ENCODE peak calls at places on chromosomes 5 and 9, in four cellular contexts. M is neural progenitor cell, O is mammary epithelial cell, G is cardiac muscle cell. H is an unnamed sample.

GRCh38 chr5:34555699-34556513 is 100.2 kb upstream of the RAI14 start:
- DNase-seq in M (no peak), O (no peak), G (no peak), H (no peak)

GRCh38 chr9:118281787-118282186 is 577.6 kb downstream of the TLR4 start:
- DNase-seq in M (peak), O (no peak), G (no peak), H (no peak)

GRCh38 chr5:5418006-5418405 is 4.5 kb upstream of the ICE1 start:
- DNase-seq in M (no peak), O (no peak), G (no peak), H (no peak)

GRCh38 chr9:121725008-121725795 is 73.8 kb downstream of the DAB2IP start:
- DNase-seq in M (no peak), O (peak), G (peak), H (peak)

GRCh38 chr9:136756134-136756438 is 2.0 kb downstream of the LCN8 start:
- DNase-seq in M (no peak), O (no peak), G (no peak), H (no peak)

GRCh38 chr9:81118416-81118815 is 570.9 kb downstream of the TLE1 start:
- DNase-seq in M (no peak), O (no peak), G (no peak), H (no peak)

GRCh38 chr5:138955013-138955660 is 80.0 kb upstream of the LRRTM2 start:
- DNase-seq in M (no peak), O (no peak), G (no peak), H (no peak)

GRCh38 chr5:5331838-5332237 is 90.6 kb upstream of the ICE1 start:
- DNase-seq in M (no peak), O (no peak), G (no peak), H (no peak)

GRCh38 chr9:26811106-26811505 is 81.5 kb downstream of the CAAP1 start:
- DNase-seq in M (no peak), O (no peak), G (no peak), H (no peak)

GRCh38 chr5:80204808-80205614 is 50.8 kb downstream of the SERINC5 start:
- DNase-seq in M (peak), O (no peak), G (peak), H (peak)
- H3K27ac ChIP-seq in M (peak), O (no peak), G (peak), H (peak)

GRCh38 chr5:137856201-137856600 is 11.5 kb upstream of the MYOT start:
- DNase-seq in M (no peak), O (no peak), G (no peak), H (no peak)

GRCh38 chr5:137862251-137862650 is 5.4 kb upstream of the MYOT start:
- DNase-seq in M (no peak), O (no peak), G (no peak), H (no peak)

GRCh38 chr5:137856916-137857862 is 10.5 kb upstream of the MYOT start:
- DNase-seq in M (no peak), O (no peak), G (no peak), H (no peak)

GRCh38 chr5:137858954-137859353 is 8.7 kb upstream of the MYOT start:
- DNase-seq in M (no peak), O (no peak), G (no peak), H (no peak)

GRCh38 chr5:137858223-137858916 is 9.3 kb upstream of the MYOT start:
- DNase-seq in M (no peak), O (peak), G (no peak), H (no peak)
- H3K27ac ChIP-seq in M (no peak), O (no peak), G (no peak), H (no peak)

GRCh38 chr5:96952946-96953730 is 17.3 kb downstream of the LNPEP start:
- DNase-seq in M (no peak), O (peak), G (no peak), H (no peak)

GRCh38 chr5:96958977-96959376 is 23.1 kb downstream of the LNPEP start:
- DNase-seq in M (no peak), O (no peak), G (no peak), H (no peak)

GRCh38 chr5:96961053-96961452 is 25.2 kb downstream of the LNPEP start:
- DNase-seq in M (no peak), O (no peak), G (no peak), H (no peak)

GRCh38 chr5:96952118-96952750 is 16.4 kb downstream of the LNPEP start:
- DNase-seq in M (no peak), O (no peak), G (no peak), H (no peak)

DNA sequence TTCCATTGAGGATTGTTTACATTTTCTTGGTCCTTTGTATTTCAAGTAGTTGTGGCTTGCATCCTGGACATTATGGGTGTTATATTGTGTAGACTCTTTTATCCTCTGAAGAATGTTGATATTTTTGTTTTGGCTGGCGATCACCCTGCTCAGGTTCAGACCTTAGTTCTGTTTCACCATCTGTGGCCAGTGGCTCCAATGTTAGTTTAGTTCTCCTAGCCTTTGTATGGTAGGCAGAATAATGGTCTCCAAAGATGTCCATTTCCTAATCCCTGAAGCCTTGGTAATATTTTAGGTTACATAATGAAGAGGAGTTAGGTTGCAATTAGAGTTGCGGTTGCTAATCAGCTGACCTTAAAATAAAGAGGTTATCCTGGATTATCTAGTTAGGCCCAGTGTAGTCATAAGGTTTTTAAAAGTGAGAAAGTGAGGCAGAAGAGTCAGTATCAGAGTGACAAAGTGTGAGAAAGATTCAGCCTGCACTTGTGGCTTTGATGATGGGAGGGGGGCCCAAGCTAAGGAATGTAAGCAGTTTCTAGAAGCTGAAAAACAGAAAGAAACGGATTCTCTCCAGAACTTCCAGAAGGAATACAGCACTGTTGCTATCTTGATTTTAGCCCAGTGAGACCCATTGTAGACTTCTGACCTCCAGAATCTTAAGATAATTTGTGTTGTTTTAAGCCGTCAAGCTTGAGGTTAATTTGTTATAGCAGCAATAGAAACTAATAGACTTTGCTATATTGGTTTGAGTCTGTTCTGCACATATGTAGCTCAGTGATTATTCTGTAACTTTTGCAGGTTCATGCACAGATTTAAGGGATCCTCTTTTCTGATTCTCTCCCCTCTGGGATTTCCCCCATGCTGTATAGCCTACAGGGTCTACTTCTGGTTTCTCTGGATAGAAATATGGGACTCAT is 21.5 kb downstream of the LNPEP start:
- DNase-seq in M (no peak), O (no peak), G (no peak), H (no peak)
- H3K27ac ChIP-seq in M (no peak), O (no peak), G (peak), H (no peak)

GRCh38 chr5:135398160-135398854 is 724 bp downstream of the MACROH2A1 start:
- DNase-seq in M (peak), O (peak), G (peak), H (peak)

GRCh38 chr5:135396459-135397055 is 2.5 kb downstream of the MACROH2A1 start:
- DNase-seq in M (no peak), O (peak), G (no peak), H (no peak)

GRCh38 chr5:135400866-135401265 is 1.8 kb upstream of the MACROH2A1 start:
- DNase-seq in M (peak), O (no peak), G (no peak), H (no peak)

GRCh38 chr5:135398855-135399837 is at the start of gene MACROH2A1:
- DNase-seq in M (peak), O (peak), G (peak), H (peak)

GRCh38 chr5:135399838-135400542 is 959 bp upstream of the MACROH2A1 start:
- DNase-seq in M (peak), O (no peak), G (no peak), H (no peak)
- H3K27ac ChIP-seq in M (no peak), O (no peak), G (peak), H (peak)

DNA sequence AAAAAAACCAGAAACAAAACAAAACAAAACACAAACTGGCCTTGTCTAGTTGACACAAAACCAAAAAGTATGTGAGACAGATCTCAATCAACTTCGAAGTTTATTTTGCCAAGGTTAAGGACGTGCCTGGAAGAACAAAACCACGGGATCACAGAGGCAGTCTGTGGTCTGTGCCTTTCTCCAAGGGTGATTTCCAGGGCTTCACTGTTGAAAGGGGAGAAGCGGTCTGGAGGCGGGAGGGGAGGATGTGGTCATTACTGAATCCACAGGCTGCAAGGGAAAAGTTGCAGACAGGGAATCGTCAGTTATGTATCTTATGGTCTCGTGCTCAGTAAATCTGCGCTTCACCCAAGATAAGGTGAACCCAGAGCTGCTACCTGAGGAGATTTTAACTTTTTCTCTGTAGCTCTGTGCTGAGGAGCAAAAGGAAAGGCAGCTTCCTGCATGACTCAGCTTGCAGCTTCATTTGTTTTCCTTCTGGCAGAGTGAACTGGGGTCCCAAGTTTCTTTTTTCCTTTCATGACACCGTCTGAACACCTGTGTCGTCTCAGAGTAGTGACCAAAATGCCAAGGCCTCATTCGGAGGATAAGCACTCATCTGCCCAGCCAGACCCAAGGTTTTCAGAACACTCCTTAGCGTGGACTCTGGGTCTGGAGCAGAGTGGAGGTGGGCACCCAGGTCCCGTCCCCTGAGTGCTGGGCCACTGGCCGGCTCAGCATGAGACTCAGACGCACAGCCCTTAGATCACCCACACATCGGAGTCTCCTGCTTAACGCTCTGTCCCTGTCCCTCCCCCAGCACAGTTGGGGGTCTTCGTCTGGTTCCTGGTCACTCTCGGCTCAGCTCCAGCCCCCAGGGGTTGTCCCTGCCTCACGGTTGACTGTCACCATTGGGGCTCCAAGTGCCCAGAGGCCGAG is 25.9 kb downstream of the ROPN1L start:
- DNase-seq in M (peak), O (peak), G (no peak), H (no peak)
- H3K27ac ChIP-seq in M (no peak), O (no peak), G (no peak), H (no peak)

DNA sequence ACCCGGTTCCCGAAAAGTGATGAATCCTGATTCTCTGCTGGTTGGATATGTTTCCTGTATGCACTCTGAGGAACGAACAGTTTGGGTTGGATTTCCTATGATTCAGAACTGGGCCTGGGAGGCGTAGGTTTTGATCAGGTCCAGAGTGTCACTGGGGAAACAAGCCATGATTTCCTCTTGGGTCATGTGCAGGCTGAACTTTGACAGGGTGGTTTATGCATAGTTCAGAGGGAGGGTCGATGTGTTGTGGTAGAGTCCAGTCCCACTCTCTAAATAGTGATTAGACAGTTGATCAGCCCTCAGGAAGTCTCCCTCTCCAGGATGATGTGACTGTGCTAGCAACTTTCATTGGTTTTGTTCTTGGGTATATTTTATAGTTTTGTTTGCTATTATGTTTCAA is 17.4 kb downstream of the ATG10 start:
- DNase-seq in M (no peak), O (no peak), G (no peak), H (no peak)
- H3K27ac ChIP-seq in M (no peak), O (no peak), G (no peak), H (no peak)

GRCh38 chr5:173730610-173731302 is 114.3 kb upstream of the BOD1 start:
- DNase-seq in M (no peak), O (no peak), G (no peak), H (no peak)

GRCh38 chr5:173733065-173733824 is 116.8 kb upstream of the BOD1 start:
- DNase-seq in M (no peak), O (no peak), G (no peak), H (no peak)

GRCh38 chr5:173727839-173728778 is 111.7 kb upstream of the BOD1 start:
- DNase-seq in M (no peak), O (no peak), G (no peak), H (no peak)

GRCh38 chr5:173726848-173727557 is 110.6 kb upstream of the BOD1 start:
- DNase-seq in M (no peak), O (peak), G (no peak), H (no peak)

DNA sequence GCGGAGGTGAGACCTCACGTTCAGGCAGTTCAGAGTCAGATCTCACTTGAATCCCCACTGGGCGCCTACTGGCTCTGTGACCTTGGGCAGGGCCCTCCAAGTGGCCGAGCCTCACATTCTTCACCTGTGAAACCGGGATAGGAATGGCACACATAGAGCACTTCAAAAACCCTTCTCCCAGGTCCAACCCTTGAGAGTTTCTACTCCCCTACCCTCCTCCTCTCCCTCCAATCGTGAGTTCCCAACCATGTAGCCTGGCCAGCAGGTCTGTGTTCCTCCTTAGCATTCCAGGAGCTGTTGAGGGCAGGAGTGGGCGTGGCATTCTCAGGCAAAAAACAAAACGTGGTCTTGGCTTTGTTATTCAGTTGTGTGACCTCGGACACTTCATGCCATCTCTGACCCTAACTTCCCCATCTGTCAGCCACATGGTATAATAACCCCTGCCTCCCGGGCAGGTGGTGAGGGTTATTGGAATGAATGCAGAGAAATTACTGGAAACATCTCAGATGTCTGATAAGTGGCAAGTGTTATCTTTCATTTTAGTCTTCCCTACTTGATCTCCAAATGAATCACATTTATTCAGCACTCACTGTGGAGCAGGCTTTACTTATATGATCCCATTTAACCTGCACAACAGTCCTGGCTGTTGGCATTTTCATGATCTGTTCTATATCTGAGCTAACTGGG is 112.8 kb upstream of the BOD1 start:
- DNase-seq in M (no peak), O (no peak), G (no peak), H (no peak)
- H3K27ac ChIP-seq in M (no peak), O (no peak), G (no peak), H (no peak)

GRCh38 chr5:172874647-172875371 is 40.8 kb downstream of the ERGIC1 start:
- DNase-seq in M (no peak), O (no peak), G (no peak), H (no peak)
- H3K27ac ChIP-seq in M (no peak), O (no peak), G (no peak), H (no peak)